ENCODE peak calls at places on chromosomes 16 and 17, in ten cellular contexts. V, Z, R, C, U, Y, A, T, I and K are unnamed samples.

GRCh38 chr17:13002761-13003453 is 14.9 kb downstream of the ELAC2 start:
- DNase-seq in V (peak), Z (peak), R (peak), C (peak), U (peak), Y (peak), A (peak), T (peak), I (peak), K (peak)

GRCh38 chr17:78466786-78467715 is 88.6 kb downstream of the PGS1 start:
- DNase-seq in V (no peak), Z (no peak), R (no peak), C (no peak), U (no peak), Y (no peak), A (no peak), T (no peak), I (no peak), K (no peak)

GRCh38 chr17:49439305-49439672 is 24.6 kb upstream of the PHB1 start:
- DNase-seq in V (no peak), Z (no peak), R (no peak), C (no peak), U (no peak), Y (no peak), A (no peak), T (no peak), I (no peak), K (no peak)

GRCh38 chr17:32498362-32498761 is 11.6 kb downstream of the CDK5R1 start:
- DNase-seq in V (no peak), Z (no peak), R (no peak), C (no peak), U (no peak), Y (no peak), A (no peak), T (no peak), I (no peak), K (no peak)

GRCh38 chr16:89884041-89884421 is 10.6 kb downstream of the TCF25 start:
- DNase-seq in V (no peak), Z (no peak), R (no peak), C (no peak), U (no peak), Y (no peak), A (no peak), T (no peak), I (no peak), K (no peak)

GRCh38 chr16:87583453-87584131 is 18.7 kb upstream of the JPH3 start:
- DNase-seq in V (no peak), Z (no peak), R (peak), C (no peak), U (no peak), Y (no peak), A (peak), T (no peak), I (peak), K (no peak)

GRCh38 chr17:5123343-5124124 is 7.7 kb downstream of the USP6 start:
- DNase-seq in V (no peak), Z (no peak), R (peak), C (peak), U (no peak), Y (no peak), A (no peak), T (peak), I (no peak), K (no peak)

GRCh38 chr16:59686405-59686804 is 952.3 kb upstream of the GOT2 start:
- DNase-seq in V (no peak), Z (no peak), R (no peak), C (no peak), U (no peak), Y (no peak), A (no peak), T (no peak), I (no peak), K (no peak)

GRCh38 chr16:2852731-2853507 is 5.1 kb downstream of the PRSS22 start:
- DNase-seq in V (no peak), Z (no peak), R (no peak), C (no peak), U (no peak), Y (no peak), A (no peak), T (no peak), I (no peak), K (no peak)

GRCh38 chr16:2853531-2854073 is 4.4 kb downstream of the PRSS22 start:
- DNase-seq in V (no peak), Z (no peak), R (no peak), C (no peak), U (no peak), Y (no peak), A (no peak), T (no peak), I (no peak), K (peak)

GRCh38 chr16:2855536-2855935 is 2.4 kb downstream of the PRSS22 start:
- DNase-seq in V (no peak), Z (no peak), R (no peak), C (no peak), U (no peak), Y (no peak), A (no peak), T (no peak), I (no peak), K (peak)

GRCh38 chr16:2856061-2856670 is 1.8 kb downstream of the PRSS22 start:
- DNase-seq in V (no peak), Z (no peak), R (no peak), C (no peak), U (peak), Y (peak), A (no peak), T (peak), I (no peak), K (no peak)

DNA sequence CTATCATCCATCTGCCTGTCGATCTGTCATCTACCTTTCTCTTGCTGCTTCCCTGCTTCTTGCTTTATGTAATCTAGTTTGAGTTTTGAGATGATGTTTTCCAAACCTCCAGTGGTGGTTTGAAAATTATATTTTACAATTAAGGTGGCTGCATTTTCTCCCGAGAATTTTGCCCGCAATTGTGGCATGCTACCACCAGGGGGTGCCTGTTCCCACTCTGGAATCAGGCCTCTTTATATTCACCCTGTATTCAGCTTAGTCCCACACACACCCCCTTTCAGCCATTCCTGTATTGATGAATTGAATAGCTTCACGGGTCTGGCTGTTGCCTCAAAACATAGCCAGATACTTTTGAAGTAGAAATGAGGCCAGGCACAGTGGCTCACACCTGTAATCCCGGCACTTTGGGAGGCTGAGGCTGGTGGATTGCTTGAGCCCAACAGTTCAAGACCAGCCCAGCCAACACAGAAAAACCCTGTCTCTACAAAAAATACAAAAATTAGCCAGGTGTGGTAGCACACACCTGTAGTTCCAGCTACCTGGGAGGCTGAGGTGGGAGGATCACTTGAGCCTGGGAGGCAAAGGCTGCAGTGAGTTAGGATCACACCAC is 3.2 kb downstream of the PRSS22 start:
- DNase-seq in V (peak), Z (no peak), R (no peak), C (no peak), U (no peak), Y (peak), A (no peak), T (no peak), I (no peak), K (peak)
- TF ChIP-seq CTCF in V (peak), Z (peak), R (no peak), C (peak), U (no peak), Y (peak), A (peak), T (peak), I (no peak), K (no peak)

GRCh38 chr16:85283305-85284050 is 171.2 kb upstream of the CIBAR2 start:
- DNase-seq in V (no peak), Z (no peak), R (no peak), C (no peak), U (no peak), Y (no peak), A (no peak), T (no peak), I (no peak), K (no peak)

GRCh38 chr16:85285681-85286065 is 173.4 kb upstream of the CIBAR2 start:
- DNase-seq in V (no peak), Z (no peak), R (no peak), C (no peak), U (no peak), Y (no peak), A (peak), T (no peak), I (no peak), K (no peak)

GRCh38 chr16:85286970-85287814 is 174.9 kb upstream of the CIBAR2 start:
- DNase-seq in V (peak), Z (peak), R (no peak), C (peak), U (no peak), Y (no peak), A (peak), T (no peak), I (peak), K (no peak)

GRCh38 chr16:85286066-85286712 is 173.9 kb upstream of the CIBAR2 start:
- DNase-seq in V (no peak), Z (peak), R (peak), C (no peak), U (no peak), Y (no peak), A (peak), T (peak), I (peak), K (no peak)

DNA sequence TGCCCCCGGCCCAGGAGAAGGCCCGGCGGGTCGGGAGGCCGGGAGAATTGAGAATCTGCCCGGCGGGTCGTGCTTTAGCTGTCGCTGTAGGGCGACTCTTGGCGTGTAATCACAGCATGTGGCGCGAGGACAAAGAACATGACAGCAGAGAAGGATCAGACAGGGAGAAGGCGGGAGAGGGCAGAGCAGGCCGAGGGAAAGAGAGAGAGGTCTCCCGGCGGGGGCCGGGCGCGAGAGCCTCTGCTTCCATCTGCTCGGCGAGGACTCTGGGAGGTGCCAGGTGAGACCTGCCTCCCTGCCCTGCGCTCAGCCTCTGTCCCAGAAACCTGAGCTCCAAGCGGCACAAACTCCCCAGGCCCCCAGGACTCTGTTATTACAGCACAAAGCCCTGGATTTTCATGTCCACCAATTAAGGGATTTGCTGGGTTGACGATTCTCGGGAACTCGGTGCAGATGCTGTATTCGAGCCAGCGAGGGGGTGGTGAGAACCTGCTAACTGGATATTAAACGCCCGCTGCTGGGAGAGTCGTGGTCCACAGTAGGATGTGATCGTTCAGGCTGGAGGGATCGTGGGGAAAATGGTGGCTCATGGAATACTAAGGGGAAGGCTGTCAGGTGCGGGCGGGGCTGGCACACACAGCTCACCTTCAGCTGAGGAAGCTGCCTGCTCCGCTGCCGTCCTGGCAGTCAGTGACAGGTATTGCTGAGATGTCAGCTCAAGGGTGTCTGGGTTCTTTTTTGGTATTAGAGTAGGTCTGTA is 172.0 kb upstream of the CIBAR2 start:
- DNase-seq in V (peak), Z (no peak), R (no peak), C (no peak), U (no peak), Y (no peak), A (no peak), T (no peak), I (no peak), K (no peak)
- TF ChIP-seq CTCF in V (no peak), Z (no peak), R (no peak), C (no peak), U (no peak), Y (no peak), A (no peak), T (no peak), I (no peak), K (no peak)

GRCh38 chr16:17565605-17566004 is 94.8 kb upstream of the XYLT1 start:
- DNase-seq in V (no peak), Z (no peak), R (no peak), C (no peak), U (no peak), Y (no peak), A (no peak), T (no peak), I (no peak), K (no peak)
- TF ChIP-seq CTCF in V (peak), Z (no peak), R (no peak), C (no peak), U (no peak), Y (peak), A (no peak), T (no peak), I (no peak), K (no peak)

DNA sequence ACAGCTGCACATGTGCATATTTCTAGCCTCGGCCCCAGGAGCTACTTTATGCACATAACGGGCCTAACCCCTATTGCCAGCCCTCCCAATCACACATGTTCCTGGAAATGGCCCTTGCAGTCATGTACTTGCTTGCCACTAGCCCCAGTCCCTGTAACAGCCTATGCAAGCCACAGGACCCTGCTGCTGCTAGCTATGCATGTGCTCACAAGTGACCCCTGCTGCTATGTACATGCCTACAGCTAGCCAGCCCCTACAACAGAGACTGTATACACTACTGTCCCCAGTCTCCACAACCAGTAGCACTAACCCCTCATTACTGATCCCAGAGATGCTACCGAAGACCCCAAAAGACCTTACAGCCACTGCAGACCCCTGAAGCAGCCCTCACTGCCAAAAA is 1437.2 kb downstream of the CDH11 start:
- DNase-seq in V (no peak), Z (no peak), R (no peak), C (no peak), U (no peak), Y (no peak), A (no peak), T (no peak), I (no peak), K (no peak)
- TF ChIP-seq CTCF in V (no peak), Z (no peak), R (no peak), C (no peak), U (no peak), Y (no peak), A (no peak), T (no peak), I (no peak), K (no peak)

GRCh38 chr17:76670708-76671122 is 27.2 kb upstream of the ST6GALNAC1 start:
- DNase-seq in V (no peak), Z (no peak), R (no peak), C (no peak), U (no peak), Y (no peak), A (no peak), T (no peak), I (no peak), K (no peak)

GRCh38 chr17:76672270-76672851 is 28.8 kb upstream of the ST6GALNAC1 start:
- DNase-seq in V (no peak), Z (no peak), R (no peak), C (no peak), U (peak), Y (peak), A (no peak), T (no peak), I (no peak), K (no peak)

GRCh38 chr17:76671123-76671911 is 27.8 kb upstream of the ST6GALNAC1 start:
- DNase-seq in V (peak), Z (peak), R (peak), C (peak), U (peak), Y (peak), A (peak), T (peak), I (peak), K (peak)

GRCh38 chr17:76672892-76673291 is 29.3 kb upstream of the ST6GALNAC1 start:
- DNase-seq in V (no peak), Z (no peak), R (no peak), C (no peak), U (no peak), Y (no peak), A (no peak), T (no peak), I (no peak), K (no peak)

DNA sequence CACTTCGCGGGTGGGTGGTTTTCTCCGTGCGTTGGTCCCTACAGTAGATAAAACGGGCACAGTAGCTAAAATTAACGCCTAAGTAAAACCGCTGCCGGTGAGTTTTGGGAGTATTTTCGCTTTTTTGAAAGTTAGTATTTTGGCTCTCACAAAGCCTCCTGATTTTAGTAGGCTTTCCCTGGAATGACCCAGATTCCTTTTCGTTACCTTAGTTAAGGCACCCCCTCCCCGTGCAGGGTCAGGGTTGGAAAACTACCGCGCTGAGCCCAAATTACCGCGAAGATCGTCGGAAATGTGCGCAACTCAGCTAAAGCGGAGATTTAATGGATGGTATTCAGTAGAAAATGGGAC is 28.3 kb upstream of the ST6GALNAC1 start:
- DNase-seq in V (no peak), Z (no peak), R (no peak), C (no peak), U (no peak), Y (no peak), A (no peak), T (no peak), I (no peak), K (no peak)
- TF ChIP-seq CTCF in V (no peak), Z (peak), R (no peak), C (no peak), U (no peak), Y (no peak), A (no peak), T (no peak), I (no peak), K (no peak)

DNA sequence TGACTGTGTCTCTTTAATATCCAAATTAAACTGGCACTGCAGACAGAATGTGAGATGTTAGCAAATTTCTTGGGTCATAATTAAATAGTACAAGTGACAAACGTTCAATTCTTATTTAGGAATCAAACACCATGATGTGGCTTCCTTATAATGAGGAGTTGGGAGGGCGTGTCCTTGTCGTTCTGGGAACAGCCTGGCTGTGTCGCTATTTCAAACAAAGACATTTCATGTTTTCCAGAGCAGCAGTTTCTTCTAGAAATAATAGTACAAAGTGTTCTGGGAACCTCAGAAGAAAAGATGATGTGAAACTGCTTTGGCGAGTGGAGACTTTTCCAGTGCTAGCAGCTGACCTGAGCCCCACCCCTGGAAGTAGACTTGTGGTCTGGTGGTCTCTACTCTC is 301.7 kb upstream of the N4BP1 start:
- DNase-seq in V (no peak), Z (no peak), R (no peak), C (no peak), U (no peak), Y (no peak), A (peak), T (no peak), I (no peak), K (no peak)
- TF ChIP-seq CTCF in V (no peak), Z (peak), R (no peak), C (no peak), U (no peak), Y (no peak), A (peak), T (no peak), I (no peak), K (no peak)

DNA sequence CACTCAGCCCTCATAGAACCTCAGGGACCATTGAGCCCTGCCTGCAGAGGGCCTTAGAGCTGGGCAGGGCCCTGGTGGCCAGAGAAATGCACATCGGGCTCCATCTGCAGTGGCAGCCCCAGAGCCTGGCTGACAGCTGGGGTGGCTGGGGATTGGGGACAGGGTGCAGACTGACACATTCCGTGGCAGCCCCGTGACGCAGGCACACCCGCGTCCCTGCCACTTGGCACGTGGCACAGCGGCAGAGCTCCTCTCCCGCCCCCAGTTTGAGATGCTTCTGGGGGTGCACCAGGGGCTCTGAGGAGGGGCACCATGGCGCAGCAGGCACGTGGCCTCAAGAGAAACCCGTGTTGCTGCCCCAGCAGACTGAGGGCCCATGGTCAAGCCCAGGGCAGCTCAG is 2.2 kb downstream of the FBXL16 start:
- DNase-seq in V (no peak), Z (no peak), R (no peak), C (no peak), U (no peak), Y (no peak), A (no peak), T (no peak), I (no peak), K (no peak)
- TF ChIP-seq CTCF in V (no peak), Z (no peak), R (no peak), C (no peak), U (no peak), Y (no peak), A (no peak), T (no peak), I (no peak), K (no peak)

GRCh38 chr17:8176197-8176940 is at the start of gene TMEM107:
- DNase-seq in V (peak), Z (peak), R (peak), C (peak), U (peak), Y (peak), A (peak), T (peak), I (peak), K (peak)
- TF ChIP-seq CTCF in V (no peak), Z (no peak), R (no peak), C (peak), U (no peak), Y (no peak), A (peak), T (no peak), I (no peak), K (no peak)

DNA sequence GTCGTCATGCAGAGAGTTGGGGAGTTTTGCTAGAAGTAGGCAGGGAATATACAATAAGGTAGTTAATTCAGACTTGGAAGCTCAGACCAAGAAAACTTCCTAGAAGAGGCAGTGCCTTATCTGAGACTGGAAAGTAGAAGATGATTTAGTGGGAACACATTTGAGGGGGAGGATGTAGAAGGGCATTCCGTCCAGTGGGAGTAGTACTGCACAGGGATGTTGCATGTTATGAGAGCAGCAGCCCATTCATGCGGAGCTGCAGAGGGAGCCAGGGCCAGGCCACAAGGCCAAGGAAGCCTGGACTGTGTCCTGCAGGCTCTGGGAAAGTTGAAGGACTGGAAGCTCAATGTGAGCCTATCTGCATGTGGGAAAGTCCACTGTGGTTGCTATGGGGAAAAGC is 344.5 kb upstream of the EEF2KMT start:
- DNase-seq in V (no peak), Z (no peak), R (no peak), C (no peak), U (no peak), Y (no peak), A (no peak), T (no peak), I (no peak), K (no peak)
- TF ChIP-seq CTCF in V (no peak), Z (no peak), R (no peak), C (no peak), U (no peak), Y (no peak), A (no peak), T (no peak), I (no peak), K (no peak)